ENCODE peak calls at places on chromosomes 2 and 18, in nine cellular contexts. R is HCT116, U is Karpas-422, P is PC-3, I is GM23338, Q is PC-9, V is OCI-LY7, A is GM23248, W is MM.1S. J is an unnamed sample.
A peak's percentile ranks its signal among the peaks of the same experiment; 100 is the strongest.

GRCh38 chr2:30147196-30147714 is 448 bp downstream of the YPEL5 start:
- DNase-seq in R (no peak), U (no peak), P (no peak), I (no peak), Q (no peak), V (no peak), A (peak; percentile 72), W (peak; percentile 22), J (peak; percentile 65)

GRCh38 chr2:120977582-120978358 is 242.1 kb downstream of the GLI2 start:
- DNase-seq in R (no peak), U (no peak), P (no peak), I (no peak), Q (no peak), V (no peak), A (no peak), W (no peak), J (no peak)

GRCh38 chr2:163182764-163183354 is 344.3 kb upstream of the KCNH7 start:
- DNase-seq in R (no peak), U (peak; percentile 49), P (peak; percentile 14), I (peak; percentile 22), Q (no peak), V (peak; percentile 16), A (peak; percentile 43), W (peak; percentile 33), J (peak; percentile 10)

GRCh38 chr18:78979682-78980278 is at the start of gene SALL3:
- DNase-seq in R (no peak), U (no peak), P (no peak), I (peak; percentile 74), Q (no peak), V (no peak), A (no peak), W (no peak), J (no peak)

GRCh38 chr2:95722331-95722730 is 130.5 kb downstream of the TRIM43 start:
- DNase-seq in R (no peak), U (no peak), P (no peak), I (no peak), Q (no peak), V (no peak), A (no peak), W (no peak), J (no peak)

GRCh38 chr2:149463328-149464002 is 124.1 kb downstream of the MMADHC start:
- DNase-seq in R (no peak), U (no peak), P (peak; percentile 5), I (no peak), Q (no peak), V (no peak), A (no peak), W (no peak), J (no peak)

GRCh38 chr2:12202702-12203101 is 456.3 kb downstream of the LPIN1 start:
- DNase-seq in R (no peak), U (no peak), P (no peak), I (no peak), Q (no peak), V (no peak), A (peak; percentile 34), W (no peak), J (peak; percentile 7)

GRCh38 chr2:228675042-228675441 is 493.6 kb upstream of the SPHKAP start:
- DNase-seq in R (no peak), U (no peak), P (peak; percentile 32), I (no peak), Q (no peak), V (no peak), A (peak; percentile 86), W (no peak), J (no peak)

GRCh38 chr2:68762665-68763064 is 28.1 kb downstream of the ARHGAP25 start:
- DNase-seq in R (no peak), U (peak; percentile 86), P (no peak), I (no peak), Q (no peak), V (peak; percentile 81), A (no peak), W (peak; percentile 84), J (no peak)

GRCh38 chr18:809985-810642 is 1.9 kb downstream of the YES1 start:
- DNase-seq in R (no peak), U (no peak), P (no peak), I (no peak), Q (no peak), V (no peak), A (no peak), W (peak; percentile 80), J (no peak)

GRCh38 chr2:99607454-99607853 is 117.6 kb upstream of the REV1 start:
- DNase-seq in R (no peak), U (no peak), P (no peak), I (no peak), Q (no peak), V (no peak), A (no peak), W (no peak), J (no peak)

GRCh38 chr2:156099382-156099781 is 233.1 kb downstream of the NR4A2 start:
- DNase-seq in R (no peak), U (no peak), P (no peak), I (no peak), Q (no peak), V (no peak), A (no peak), W (no peak), J (no peak)

GRCh38 chr2:19649107-19649506 is 252.7 kb downstream of the TTC32 start:
- DNase-seq in R (no peak), U (no peak), P (peak; percentile 15), I (no peak), Q (no peak), V (no peak), A (peak; percentile 66), W (no peak), J (no peak)

GRCh38 chr2:183172220-183172887 is 48.1 kb downstream of the NUP35 start:
- DNase-seq in R (no peak), U (no peak), P (no peak), I (peak; percentile 61), Q (no peak), V (no peak), A (no peak), W (no peak), J (no peak)

GRCh38 chr2:24454258-24454657 is 36.8 kb upstream of the NCOA1 start:
- DNase-seq in R (no peak), U (no peak), P (no peak), I (no peak), Q (no peak), V (no peak), A (peak; percentile 61), W (no peak), J (no peak)

GRCh38 chr2:207467716-207468347 is 61.9 kb upstream of the CREB1 start:
- DNase-seq in R (no peak), U (no peak), P (no peak), I (no peak), Q (no peak), V (no peak), A (peak; percentile 90), W (no peak), J (no peak)

GRCh38 chr18:64799378-64799777 is 650.5 kb upstream of the LINC00305 start:
- DNase-seq in R (no peak), U (no peak), P (peak; percentile 68), I (no peak), Q (no peak), V (no peak), A (no peak), W (peak; percentile 17), J (no peak)
- H3K9me2 ChIP-seq in R (no peaks in the 10 kb centered on the region), U (no peaks in the 10 kb centered on the region), P (no peaks in the 10 kb centered on the region), I (no peaks in the 10 kb centered on the region), Q (peaks cover 4% of the 10 kb centered on the region), V (no peaks in the 10 kb centered on the region), A (no peaks in the 10 kb centered on the region), W (no peaks in the 10 kb centered on the region), J (no peaks in the 10 kb centered on the region)

DNA sequence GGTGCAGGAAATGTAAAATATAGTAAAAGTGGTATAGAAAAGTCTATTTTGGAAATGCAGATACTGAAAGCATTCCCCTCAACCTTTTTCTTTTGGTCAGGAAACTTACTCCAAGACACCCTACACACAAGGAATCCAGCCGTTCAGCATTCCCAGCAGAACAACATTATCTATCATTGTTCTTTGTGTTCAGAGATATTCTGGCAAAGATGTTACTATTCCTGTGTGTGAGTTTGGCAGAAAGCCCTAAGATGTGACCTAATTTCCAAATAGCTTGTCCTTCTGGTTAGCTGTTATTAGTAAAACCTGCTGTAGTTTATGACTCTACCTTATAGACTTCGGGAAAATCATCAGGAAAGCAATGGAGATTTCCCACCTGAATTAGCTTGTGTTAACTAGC is 78.1 kb upstream of the PELI1 start:
- DNase-seq in R (no peak), U (no peak), P (peak; percentile 47), I (no peak), Q (peak; percentile 66), V (no peak), A (peak; percentile 55), W (no peak), J (no peak)
- H3K27ac ChIP-seq in R (no peak overlapping the region), U (no peak overlapping the region), P (no peak overlapping the region), I (no peak overlapping the region), Q (no peak overlapping the region), V (no peak overlapping the region), A (no peak overlapping the region), W (no peak overlapping the region), J (peak overlapping the region; percentile 22)

DNA sequence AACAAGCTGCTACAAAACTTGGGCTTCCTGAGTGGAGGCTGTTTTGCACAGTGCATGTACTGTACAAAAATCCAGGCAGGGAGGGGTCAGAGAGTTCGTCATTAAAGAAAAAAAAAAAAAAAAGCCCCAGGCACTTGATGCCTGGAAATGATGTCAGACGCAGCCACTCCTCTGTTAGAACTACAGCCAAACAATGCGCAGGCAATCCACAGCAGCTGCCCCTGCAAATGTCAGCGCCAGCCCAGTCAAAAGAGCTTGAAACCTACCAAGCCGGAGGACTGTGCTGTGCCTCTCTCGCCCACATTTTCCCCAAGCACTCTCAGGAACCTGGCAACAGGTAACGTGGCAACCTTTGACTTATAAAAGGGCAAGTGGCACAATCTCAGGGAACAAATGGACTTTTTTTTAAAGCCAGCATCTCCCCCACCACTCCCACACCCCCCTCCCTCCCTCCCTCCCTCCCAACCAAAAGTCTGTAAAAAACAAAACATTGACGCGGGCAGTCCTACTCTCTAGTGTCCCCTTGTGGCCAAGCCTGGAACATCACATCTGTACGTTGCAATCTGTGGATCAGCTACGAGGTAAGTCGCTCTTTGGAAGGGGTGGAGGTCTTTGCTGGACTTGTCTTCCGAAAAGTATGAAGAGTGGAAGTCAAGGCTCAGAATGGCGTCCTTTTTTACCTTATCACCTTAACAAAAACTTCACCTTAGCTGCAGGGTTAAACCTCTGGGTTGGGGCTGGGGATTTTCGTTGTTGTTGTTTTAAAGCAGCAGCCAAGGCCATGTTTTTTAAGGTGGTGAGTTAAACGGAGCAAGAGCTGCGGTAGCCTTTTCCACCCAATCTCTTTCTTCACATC is 144.2 kb downstream of the TGIF1 start:
- DNase-seq in R (peak; percentile 95), U (peak; percentile 95), P (peak; percentile 94), I (peak; percentile 86), Q (peak; percentile 93), V (peak; percentile 97), A (peak; percentile 97), W (peak; percentile 75), J (peak; percentile 92)
- H3K9me2 ChIP-seq in R (no peaks in the 10 kb centered on the region), U (no peaks in the 10 kb centered on the region), P (no peaks in the 10 kb centered on the region), I (no peaks in the 10 kb centered on the region), Q (no peaks in the 10 kb centered on the region), V (no peaks in the 10 kb centered on the region), A (no peaks in the 10 kb centered on the region), W (no peaks in the 10 kb centered on the region), J (no peaks in the 10 kb centered on the region)

DNA sequence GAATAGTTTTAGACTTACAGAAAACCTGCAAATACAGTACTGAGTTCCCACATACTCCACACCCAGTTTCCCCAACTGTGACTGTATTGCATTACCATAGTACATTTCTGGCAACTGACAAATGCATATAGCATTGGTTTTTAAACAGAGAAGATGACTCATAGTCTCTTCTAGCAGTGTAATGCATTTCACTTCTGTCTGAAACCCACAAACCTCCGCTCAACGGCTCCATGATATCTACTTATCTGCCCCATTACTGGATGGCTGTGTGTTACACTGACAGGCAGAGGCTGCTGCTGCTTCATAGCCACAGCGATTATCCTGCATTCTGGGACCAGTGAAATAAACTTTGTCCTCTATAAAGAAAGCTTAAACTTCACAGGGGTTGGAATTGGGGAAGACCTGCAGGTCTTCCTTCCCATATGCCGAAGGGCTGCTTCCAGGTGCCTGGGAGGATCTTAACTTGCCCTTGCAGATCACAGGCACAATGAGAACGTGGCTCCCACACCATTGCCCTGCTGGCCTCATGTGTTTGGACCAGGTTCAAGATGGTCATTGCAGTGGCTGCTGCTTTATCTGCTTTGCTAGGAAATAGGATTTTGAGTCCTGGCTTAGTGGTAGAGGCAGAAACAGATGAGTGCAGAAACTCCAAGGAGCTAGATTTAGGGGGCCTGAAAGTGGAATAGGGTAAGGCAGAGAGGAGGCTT is 742.6 kb upstream of the HS6ST1 start:
- DNase-seq in R (no peak), U (peak; percentile 34), P (no peak), I (no peak), Q (peak; percentile 42), V (no peak), A (peak; percentile 43), W (peak; percentile 17), J (peak; percentile 62)
- H3K27ac ChIP-seq in R (no peak overlapping the region), U (no peak overlapping the region), P (no peak overlapping the region), I (no peak overlapping the region), Q (no peak overlapping the region), V (no peak overlapping the region), A (no peak overlapping the region), W (no peak overlapping the region), J (peak overlapping the region; percentile 4)

J was measured in hepatocyte.